ENCODE peak calls at places on chromosomes 7 and 10, in five cellular contexts. One of them, this sample, is unnamed.

GRCh38 chr7:20858913-20859312 is 72.2 kb upstream of the SP8 start:
- DNase-seq in fibroblast of lung: no peak
- DNase-seq in PC-3: no peak
- DNase-seq in DND-41: no peak
- DNase-seq in astrocyte: no peak
- DNase-seq in this sample: no peak

GRCh38 chr10:101189461-101190401 is 39.5 kb downstream of the LBX1 start:
- DNase-seq in fibroblast of lung: no peak
- DNase-seq in PC-3: no peak
- DNase-seq in DND-41: peak; percentile 10
- DNase-seq in astrocyte: no peak
- DNase-seq in this sample: no peak

GRCh38 chr7:4612939-4613841 is 68.9 kb upstream of the FOXK1 start:
- DNase-seq in fibroblast of lung: peak; percentile 81
- DNase-seq in PC-3: no peak
- DNase-seq in DND-41: no peak
- DNase-seq in astrocyte: peak; percentile 75
- DNase-seq in this sample: no peak

GRCh38 chr7:74153736-74154135 is 20.4 kb upstream of the EIF4H start:
- DNase-seq in fibroblast of lung: no peak
- DNase-seq in PC-3: peak; percentile 56
- DNase-seq in DND-41: no peak
- DNase-seq in astrocyte: no peak
- DNase-seq in this sample: no peak

GRCh38 chr7:157890921-157891401 is 554.2 kb downstream of the DNAJB6 start:
- DNase-seq in fibroblast of lung: no peak
- DNase-seq in PC-3: no peak
- DNase-seq in DND-41: no peak
- DNase-seq in astrocyte: no peak
- DNase-seq in this sample: no peak

GRCh38 chr7:33883566-33883965 is 21.8 kb upstream of the BMPER start:
- DNase-seq in fibroblast of lung: no peak
- DNase-seq in PC-3: peak; percentile 7
- DNase-seq in DND-41: no peak
- DNase-seq in astrocyte: no peak
- DNase-seq in this sample: no peak

GRCh38 chr10:482036-482435 is 207.4 kb downstream of the DIP2C start:
- DNase-seq in fibroblast of lung: no peak
- DNase-seq in PC-3: no peak
- DNase-seq in DND-41: no peak
- DNase-seq in astrocyte: no peak
- DNase-seq in this sample: no peak

GRCh38 chr7:22860784-22861482 is 38.3 kb upstream of the TOMM7 start:
- DNase-seq in fibroblast of lung: no peak
- DNase-seq in PC-3: peak; percentile 36
- DNase-seq in DND-41: peak; percentile 21
- DNase-seq in astrocyte: no peak
- DNase-seq in this sample: no peak

GRCh38 chr10:70910486-70911350 is 22.4 kb upstream of the PCBD1 start:
- DNase-seq in fibroblast of lung: no peak
- DNase-seq in PC-3: no peak
- DNase-seq in DND-41: no peak
- DNase-seq in astrocyte: no peak
- DNase-seq in this sample: no peak

GRCh38 chr7:29946428-29947186 is 43.0 kb downstream of the SCRN1 start:
- DNase-seq in fibroblast of lung: peak; percentile 17
- DNase-seq in PC-3: peak; percentile 52
- DNase-seq in DND-41: no peak
- DNase-seq in astrocyte: peak; percentile 10
- DNase-seq in this sample: no peak
- TF ChIP-seq CTCF in fibroblast of lung: peak; percentile 48
- TF ChIP-seq CTCF in PC-3: peak; percentile 63
- TF ChIP-seq CTCF in DND-41: peak; percentile 33
- TF ChIP-seq CTCF in astrocyte: peak; percentile 17
- TF ChIP-seq CTCF in this sample: peak; percentile 29

GRCh38 chr7:151121380-151122170 is 35.3 kb downstream of the AGAP3 start:
- DNase-seq in fibroblast of lung: no peak
- DNase-seq in PC-3: no peak
- DNase-seq in DND-41: no peak
- DNase-seq in astrocyte: no peak
- DNase-seq in this sample: no peak
- H3K36me3 ChIP-seq in fibroblast of lung: peaks cover 29% of the 10 kb centered on the region
- H3K36me3 ChIP-seq in PC-3: peaks cover 11% of the 10 kb centered on the region
- H3K36me3 ChIP-seq in DND-41: peaks cover 21% of the 10 kb centered on the region
- H3K36me3 ChIP-seq in astrocyte: peaks cover 8% of the 10 kb centered on the region
- H3K36me3 ChIP-seq in this sample: peaks cover 14% of the 10 kb centered on the region

DNA sequence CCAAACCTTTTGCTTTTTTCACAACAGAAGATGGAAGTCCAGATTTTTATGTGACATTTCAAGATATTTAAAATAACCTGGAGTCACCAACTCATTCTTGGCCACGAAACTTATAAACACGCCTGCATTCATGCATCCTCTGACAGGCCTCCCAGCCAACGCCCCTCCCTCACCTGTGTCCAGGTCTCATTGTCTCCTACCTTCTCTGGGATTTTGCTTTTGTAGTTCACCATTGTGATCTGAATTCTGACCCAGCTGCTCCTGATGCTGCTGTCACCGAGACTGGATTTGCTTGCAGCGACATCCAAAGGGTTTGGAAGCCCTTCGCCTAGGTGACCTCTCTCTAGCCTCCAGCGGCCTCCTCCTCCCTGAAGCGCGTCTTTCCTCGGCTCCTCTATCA is 10.8 kb downstream of the ZNF467 start:
- DNase-seq in fibroblast of lung: no peak
- DNase-seq in PC-3: no peak
- DNase-seq in DND-41: no peak
- DNase-seq in astrocyte: no peak
- DNase-seq in this sample: no peak
- H3K27me3 ChIP-seq in fibroblast of lung: no peaks in the 10 kb centered on the region
- H3K27me3 ChIP-seq in PC-3: no peaks in the 10 kb centered on the region
- H3K27me3 ChIP-seq in DND-41: no peaks in the 10 kb centered on the region
- H3K27me3 ChIP-seq in astrocyte: peaks cover 61% of the 10 kb centered on the region
- H3K27me3 ChIP-seq in this sample: no peaks in the 10 kb centered on the region

GRCh38 chr10:63724922-63725321 is 203.7 kb downstream of the REEP3 start:
- DNase-seq in fibroblast of lung: no peak
- DNase-seq in PC-3: peak; percentile 35
- DNase-seq in DND-41: no peak
- DNase-seq in astrocyte: no peak
- DNase-seq in this sample: no peak
- TF ChIP-seq CTCF in fibroblast of lung: no peak
- TF ChIP-seq CTCF in PC-3: peak; percentile 74
- TF ChIP-seq CTCF in DND-41: peak; percentile 6
- TF ChIP-seq CTCF in astrocyte: peak; percentile 3
- TF ChIP-seq CTCF in this sample: peak; percentile 18

GRCh38 chr10:119049777-119050176 is 20.3 kb downstream of the NANOS1 start:
- DNase-seq in fibroblast of lung: no peak
- DNase-seq in PC-3: no peak
- DNase-seq in DND-41: no peak
- DNase-seq in astrocyte: no peak
- DNase-seq in this sample: no peak

GRCh38 chr10:119045561-119045960 is 16.0 kb downstream of the NANOS1 start:
- DNase-seq in fibroblast of lung: no peak
- DNase-seq in PC-3: no peak
- DNase-seq in DND-41: no peak
- DNase-seq in astrocyte: no peak
- DNase-seq in this sample: no peak

GRCh38 chr10:119051775-119052174 is 22.3 kb downstream of the NANOS1 start:
- DNase-seq in fibroblast of lung: no peak
- DNase-seq in PC-3: no peak
- DNase-seq in DND-41: no peak
- DNase-seq in astrocyte: no peak
- DNase-seq in this sample: no peak

GRCh38 chr10:119049361-119049760 is 19.8 kb downstream of the NANOS1 start:
- DNase-seq in fibroblast of lung: no peak
- DNase-seq in PC-3: no peak
- DNase-seq in DND-41: no peak
- DNase-seq in astrocyte: no peak
- DNase-seq in this sample: no peak
- H3K36me3 ChIP-seq in fibroblast of lung: peaks cover 23% of the 10 kb centered on the region
- H3K36me3 ChIP-seq in PC-3: peaks cover 75% of the 10 kb centered on the region
- H3K36me3 ChIP-seq in DND-41: peaks cover 100% of the 10 kb centered on the region
- H3K36me3 ChIP-seq in astrocyte: peaks cover 80% of the 10 kb centered on the region
- H3K36me3 ChIP-seq in this sample: peaks cover 34% of the 10 kb centered on the region

GRCh38 chr7:31758770-31759169 is 71.8 kb downstream of the PPP1R17 start:
- DNase-seq in fibroblast of lung: no peak
- DNase-seq in PC-3: no peak
- DNase-seq in DND-41: no peak
- DNase-seq in astrocyte: no peak
- DNase-seq in this sample: no peak
- H3K27me3 ChIP-seq in fibroblast of lung: no peaks in the 10 kb centered on the region
- H3K27me3 ChIP-seq in PC-3: no peaks in the 10 kb centered on the region
- H3K27me3 ChIP-seq in DND-41: no peaks in the 10 kb centered on the region
- H3K27me3 ChIP-seq in astrocyte: no peaks in the 10 kb centered on the region
- H3K27me3 ChIP-seq in this sample: no peaks in the 10 kb centered on the region

GRCh38 chr7:106294334-106294733 is 9.6 kb upstream of the NAMPT start:
- DNase-seq in fibroblast of lung: no peak
- DNase-seq in PC-3: no peak
- DNase-seq in DND-41: no peak
- DNase-seq in astrocyte: no peak
- DNase-seq in this sample: no peak
- TF ChIP-seq CTCF in fibroblast of lung: peak; percentile 24
- TF ChIP-seq CTCF in PC-3: peak; percentile 49
- TF ChIP-seq CTCF in DND-41: peak; percentile 22
- TF ChIP-seq CTCF in astrocyte: no peak
- TF ChIP-seq CTCF in this sample: no peak

DNA sequence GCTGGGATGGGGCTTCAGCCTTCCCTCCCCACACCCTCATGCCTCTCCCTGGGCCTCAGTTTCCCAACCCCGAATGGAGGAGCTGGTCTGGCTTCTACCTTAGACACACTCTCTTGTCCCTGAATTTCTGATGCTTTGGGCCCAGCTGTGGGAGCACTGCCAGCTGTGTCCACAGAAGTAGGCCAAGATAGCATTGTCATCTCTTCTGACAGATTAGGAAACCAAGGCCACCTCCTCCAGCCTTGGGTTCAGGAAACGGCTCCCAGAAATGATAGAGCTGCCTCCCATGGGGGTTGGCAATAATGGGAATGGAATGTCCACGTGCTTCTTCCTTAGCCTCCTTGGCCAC is 1.3 kb downstream of the PPIF start:
- DNase-seq in fibroblast of lung: no peak
- DNase-seq in PC-3: no peak
- DNase-seq in DND-41: no peak
- DNase-seq in astrocyte: no peak
- DNase-seq in this sample: no peak
- H3K36me3 ChIP-seq in fibroblast of lung: peaks cover 33% of the 10 kb centered on the region
- H3K36me3 ChIP-seq in PC-3: peaks cover 54% of the 10 kb centered on the region
- H3K36me3 ChIP-seq in DND-41: peaks cover 55% of the 10 kb centered on the region
- H3K36me3 ChIP-seq in astrocyte: peaks cover 24% of the 10 kb centered on the region
- H3K36me3 ChIP-seq in this sample: peaks cover 38% of the 10 kb centered on the region

GRCh38 chr7:27164381-27165088 is 802 bp downstream of the HOXA9 start:
- DNase-seq in fibroblast of lung: no peak
- DNase-seq in PC-3: peak; percentile 39
- DNase-seq in DND-41: no peak
- DNase-seq in astrocyte: no peak
- DNase-seq in this sample: no peak

GRCh38 chr7:27167170-27167505 is 1.8 kb upstream of the HOXA9 start:
- DNase-seq in fibroblast of lung: no peak
- DNase-seq in PC-3: peak; percentile 85
- DNase-seq in DND-41: no peak
- DNase-seq in astrocyte: no peak
- DNase-seq in this sample: no peak

GRCh38 chr7:27165089-27165654 is at the start of gene HOXA9:
- DNase-seq in fibroblast of lung: no peak
- DNase-seq in PC-3: peak; percentile 94
- DNase-seq in DND-41: no peak
- DNase-seq in astrocyte: no peak
- DNase-seq in this sample: no peak

GRCh38 chr7:27166475-27167169 is 1.3 kb upstream of the HOXA9 start:
- DNase-seq in fibroblast of lung: no peak
- DNase-seq in PC-3: peak; percentile 33
- DNase-seq in DND-41: no peak
- DNase-seq in astrocyte: no peak
- DNase-seq in this sample: no peak

GRCh38 chr7:27165655-27166474 is 528 bp upstream of the HOXA9 start:
- DNase-seq in fibroblast of lung: no peak
- DNase-seq in PC-3: peak; percentile 67
- DNase-seq in DND-41: no peak
- DNase-seq in astrocyte: no peak
- DNase-seq in this sample: no peak
- H3K27me3 ChIP-seq in fibroblast of lung: peaks cover 68% of the 10 kb centered on the region
- H3K27me3 ChIP-seq in PC-3: no peaks in the 10 kb centered on the region
- H3K27me3 ChIP-seq in DND-41: no peaks in the 10 kb centered on the region
- H3K27me3 ChIP-seq in astrocyte: peaks cover 93% of the 10 kb centered on the region
- H3K27me3 ChIP-seq in this sample: peaks cover 2% of the 10 kb centered on the region

This sample was measured in GM06990.